ENCODE peak calls at places on chromosomes 6 and 20, in ten cellular contexts. G is hippocampal formation, P is dorsolateral prefrontal cortex, C is AG04449, O is cardiac fibroblast, L is tibial artery, Z is nucleus accumbens, S is T-cell, E is GM03348, T is omental fat pad. A is an unnamed sample.

GRCh38 chr20:47286681-47287080 is 69.8 kb downstream of the ZMYND8 start:
- DNase-seq in C (no peak), P (no peak), G (no peak), Z (no peak), S (no peak), T (no peak), O (no peak), L (no peak), E (no peak), A (no peak)

GRCh38 chr6:72084992-72085569 is 198.7 kb downstream of the RIMS1 start:
- DNase-seq in L (no peak), T (no peak), E (peak; percentile 7), O (peak; percentile 29), G (peak; percentile 54), P (no peak), C (no peak), Z (no peak), S (no peak), A (no peak)

GRCh38 chr6:169884158-169884557 is 132.7 kb downstream of the ERMARD start:
- DNase-seq in C (no peak), S (no peak), O (no peak), P (peak; percentile 5), E (no peak), G (no peak), T (no peak), L (no peak), Z (no peak), A (no peak)

GRCh38 chr6:169215201-169215661 is 38.4 kb downstream of the THBS2 start:
- DNase-seq in E (no peak), S (no peak), O (peak; percentile 36), G (no peak), P (no peak), L (no peak), C (no peak), Z (no peak), T (no peak), A (no peak)

GRCh38 chr6:55957961-55958422 is 82.6 kb upstream of the BMP5 start:
- DNase-seq in P (no peak), O (peak; percentile 42), E (no peak), L (no peak), G (no peak), T (no peak), S (no peak), C (no peak), Z (no peak), A (no peak)

GRCh38 chr6:25576920-25577319 is 75.1 kb upstream of the SCGN start:
- DNase-seq in C (no peak), O (peak; percentile 12), G (peak; percentile 76), L (no peak), Z (no peak), T (no peak), S (no peak), P (peak; percentile 60), E (peak; percentile 17), A (no peak)

GRCh38 chr20:6519556-6519955 is 247.9 kb upstream of the BMP2 start:
- DNase-seq in Z (no peak), P (no peak), T (no peak), E (no peak), L (no peak), S (no peak), G (no peak), O (peak; percentile 39), C (no peak), A (no peak)

GRCh38 chr6:44630125-44631028 is 242.9 kb downstream of the CDC5L start:
- DNase-seq in E (peak; percentile 94), S (no peak), O (peak; percentile 78), T (no peak), C (no peak), L (no peak), Z (no peak), G (peak; percentile 22), P (no peak), A (no peak)

GRCh38 chr6:169663468-169663867 is 38.4 kb downstream of the WDR27 start:
- DNase-seq in G (no peak), C (no peak), E (no peak), S (no peak), T (no peak), L (no peak), P (no peak), Z (no peak), O (no peak), A (no peak)